ENCODE peak calls at places on chromosomes 2 and 18, in nine cellular contexts. G is neuronal stem cell; S is fibroblast of lung; O is right lobe of liver; X is GM23248; J is CD8-positive, alpha-beta T cell; W is lower lobe of right lung; E is ovary; R is PC-9. C is an unnamed sample.

GRCh38 chr18:22052405-22053105 is 116.8 kb upstream of the GATA6 start:
- DNase-seq in G (no peak), S (no peak), O (no peak), X (no peak), J (no peak), W (no peak), E (no peak), R (no peak), C (no peak)

GRCh38 chr2:6909431-6910385 is 7.5 kb upstream of the RNF144A start:
- DNase-seq in G (no peak), S (no peak), O (no peak), X (no peak), J (no peak), W (no peak), E (no peak), R (no peak), C (no peak)

GRCh38 chr2:13046557-13047165 is 329.9 kb downstream of the TRIB2 start:
- DNase-seq in G (no peak), S (peak; percentile 3), O (no peak), X (peak; percentile 33), J (no peak), W (no peak), E (no peak), R (no peak), C (no peak)

GRCh38 chr2:37871453-37872191 is 53.5 kb upstream of the RMDN2 start:
- DNase-seq in G (no peak), S (peak; percentile 92), O (no peak), X (peak; percentile 97), J (no peak), W (no peak), E (no peak), R (peak; percentile 66), C (no peak)

GRCh38 chr2:112583497-112584133 is 794 bp upstream of the CHCHD5 start:
- DNase-seq in G (no peak), S (peak; percentile 17), O (no peak), X (peak; percentile 57), J (no peak), W (no peak), E (no peak), R (no peak), C (no peak)

GRCh38 chr18:23106575-23106974 is 28.7 kb upstream of the CABLES1 start:
- DNase-seq in G (no peak), S (peak; percentile 94), O (no peak), X (peak; percentile 95), J (no peak), W (no peak), E (no peak), R (peak; percentile 91), C (no peak)

GRCh38 chr2:55923091-55923977 is at the start of gene EFEMP1:
- DNase-seq in G (peak; percentile 79), S (peak; percentile 73), O (peak; percentile 57), X (peak; percentile 79), J (no peak), W (peak; percentile 82), E (peak; percentile 87), R (peak; percentile 56), C (peak; percentile 82)

GRCh38 chr2:178865121-178865520 is 57.9 kb upstream of the TTN start:
- DNase-seq in G (no peak), S (peak; percentile 35), O (no peak), X (peak; percentile 71), J (no peak), W (no peak), E (no peak), R (peak; percentile 83), C (no peak)

GRCh38 chr2:226077031-226077430 is 677.5 kb downstream of the NYAP2 start:
- DNase-seq in G (no peak), S (peak; percentile 30), O (no peak), X (peak; percentile 58), J (no peak), W (no peak), E (no peak), R (no peak), C (no peak)

GRCh38 chr2:20698916-20699613 is 32.1 kb downstream of the GDF7 start:
- DNase-seq in G (no peak), S (peak; percentile 18), O (no peak), X (no peak), J (no peak), W (no peak), E (no peak), R (no peak), C (no peak)

DNA sequence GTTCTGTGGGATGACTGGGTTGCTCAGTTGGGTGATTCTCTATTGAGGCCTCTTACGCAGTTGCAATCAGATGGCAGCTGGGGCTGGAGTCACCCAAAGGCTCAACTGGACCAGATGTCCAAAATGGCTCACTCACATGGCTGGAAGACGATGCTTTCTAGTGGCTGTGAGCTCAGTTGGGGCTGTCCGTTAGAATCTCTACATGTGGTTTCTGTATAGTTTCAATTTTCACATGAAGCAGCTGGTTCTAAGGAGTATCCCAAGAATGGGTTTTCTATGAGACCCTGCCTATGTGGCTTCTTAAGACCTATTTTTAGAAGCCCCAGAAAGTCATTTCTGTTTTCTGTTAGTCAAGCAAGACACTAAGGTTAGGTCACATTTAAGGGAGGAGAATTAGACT is 4.4 kb downstream of the XRCC5 start:
- DNase-seq in G (no peak), S (no peak), O (no peak), X (no peak), J (no peak), W (no peak), E (no peak), R (no peak), C (no peak)
- H3K36me3 ChIP-seq in G (peaks cover 30% of the 10 kb centered on the region), S (peaks cover 12% of the 10 kb centered on the region), O (peaks cover 6% of the 10 kb centered on the region), X (peaks cover 66% of the 10 kb centered on the region), J (peaks cover 54% of the 10 kb centered on the region), W (peaks cover 58% of the 10 kb centered on the region), E (no peaks in the 10 kb centered on the region), R (peaks cover 62% of the 10 kb centered on the region), C (peaks cover 79% of the 10 kb centered on the region)

DNA sequence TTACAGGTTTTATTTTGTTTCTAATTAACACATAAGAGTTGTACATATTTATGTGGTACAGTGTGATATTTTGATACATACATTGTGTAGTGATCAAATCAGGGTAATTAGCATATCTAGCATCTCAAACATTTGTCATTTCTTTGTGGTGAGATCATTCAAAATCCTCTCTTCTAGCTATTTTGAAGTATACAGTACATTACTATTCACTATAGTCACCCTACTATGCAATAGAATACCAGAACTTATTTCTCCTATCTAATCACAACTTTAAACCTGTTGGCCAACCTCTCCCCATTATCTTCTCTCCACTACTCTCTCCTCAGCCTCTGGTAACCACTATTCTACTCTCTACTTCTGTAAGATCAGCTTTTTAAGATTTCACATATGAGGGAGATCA is 325.8 kb downstream of the CYP26B1 start:
- DNase-seq in G (no peak), S (peak; percentile 55), O (no peak), X (no peak), J (no peak), W (no peak), E (no peak), R (no peak), C (no peak)
- H3K27ac ChIP-seq in G (no peak overlapping the region), S (no peak overlapping the region), O (no peak overlapping the region), X (no peak overlapping the region), J (no peak overlapping the region), W (no peak overlapping the region), E (no peak overlapping the region), R (no peak overlapping the region), C (no peak overlapping the region)

GRCh38 chr18:51191139-51191717 is 6.3 kb downstream of the MEX3C start:
- DNase-seq in G (no peak), S (peak; percentile 27), O (no peak), X (peak; percentile 7), J (no peak), W (no peak), E (no peak), R (no peak), C (no peak)
- H3K4me3 ChIP-seq in G (no peak overlapping the region), S (no peak overlapping the region), O (no peak overlapping the region), X (no peak overlapping the region), J (no peak overlapping the region), W (no peak overlapping the region), E (no peak overlapping the region), R (no peak overlapping the region), C (no peak overlapping the region)

DNA sequence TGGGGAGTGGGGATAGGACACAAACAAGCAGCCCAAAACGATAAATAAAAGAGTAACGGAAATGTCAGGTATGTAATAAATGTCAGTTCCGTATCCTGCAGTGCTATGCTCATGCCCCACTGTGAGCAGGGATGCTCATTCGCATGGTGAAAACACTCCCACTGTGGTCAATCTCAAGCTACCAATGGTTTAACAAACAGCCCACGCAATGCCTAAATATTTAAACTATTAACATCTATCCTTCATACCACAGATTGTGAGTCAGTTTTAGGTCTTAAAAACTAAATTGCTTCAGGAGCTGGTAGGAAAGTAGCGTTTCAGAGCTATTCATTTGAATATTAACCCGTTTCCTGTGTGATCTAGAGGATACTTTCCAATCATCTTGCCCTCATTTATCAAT is 207.4 kb downstream of the TCF4 start:
- DNase-seq in G (no peak), S (peak; percentile 91), O (no peak), X (peak; percentile 53), J (no peak), W (no peak), E (no peak), R (no peak), C (no peak)
- H3K36me3 ChIP-seq in G (peaks cover 1% of the 10 kb centered on the region), S (no peaks in the 10 kb centered on the region), O (no peaks in the 10 kb centered on the region), X (peaks cover 7% of the 10 kb centered on the region), J (no peaks in the 10 kb centered on the region), W (no peaks in the 10 kb centered on the region), E (no peaks in the 10 kb centered on the region), R (no peaks in the 10 kb centered on the region), C (no peaks in the 10 kb centered on the region)

GRCh38 chr2:199410130-199410529 is 47.6 kb downstream of the SATB2 start:
- DNase-seq in G (no peak), S (peak; percentile 57), O (no peak), X (peak; percentile 60), J (no peak), W (no peak), E (no peak), R (no peak), C (no peak)
- H3K27ac ChIP-seq in G (no peak overlapping the region), S (no peak overlapping the region), O (no peak overlapping the region), X (peak overlapping the region; percentile 73), J (no peak overlapping the region), W (no peak overlapping the region), E (no peak overlapping the region), R (no peak overlapping the region), C (no peak overlapping the region)